ENCODE peak calls at places on chromosomes 4 and X, in seven cellular contexts. Z is sciatic nerve, V is cardiac fibroblast, W is T-helper 2 cell, E is endothelial cell, L is islet precursor cell, X is mucosa of gallbladder. Q is an unnamed sample.

GRCh38 chrX:37997096-37997495 is 9.3 kb upstream of the SYTL5 start:
- DNase-seq in E (no peak), V (no peak), W (no peak), Z (no peak), L (no peak), X (no peak), Q (no peak)

GRCh38 chr4:182085051-182085480 is 158.1 kb upstream of the TENM3 start:
- DNase-seq in E (no peak), V (no peak), Z (no peak), W (no peak), L (peak; percentile 76), X (no peak), Q (no peak)

GRCh38 chrX:5650904-5651303 is 577.8 kb downstream of the NLGN4X start:
- DNase-seq in Z (no peak), L (no peak), W (no peak), E (no peak), X (no peak), V (no peak), Q (no peak)

GRCh38 chr4:7156273-7157139 is 35.8 kb upstream of the SORCS2 start:
- DNase-seq in Z (peak; percentile 68), V (peak; percentile 56), W (no peak), E (peak; percentile 40), L (peak; percentile 78), X (no peak), Q (peak; percentile 36)

GRCh38 chrX:17403231-17403691 is 28.3 kb downstream of the NHS start:
- DNase-seq in E (no peak), W (no peak), L (no peak), X (peak; percentile 27), V (no peak), Z (no peak), Q (no peak)

GRCh38 chr4:37594095-37594494 is 92.1 kb downstream of the RELL1 start:
- DNase-seq in X (no peak), L (no peak), Z (no peak), E (no peak), V (no peak), W (no peak), Q (no peak)

GRCh38 chrX:15947648-15948317 is 93.2 kb upstream of the AP1S2 start:
- DNase-seq in X (no peak), V (peak; percentile 57), W (no peak), E (peak; percentile 17), Z (no peak), L (peak; percentile 94), Q (no peak)

GRCh38 chr4:24544208-24544607 is 40.1 kb downstream of the DHX15 start:
- DNase-seq in V (no peak), L (no peak), W (peak; percentile 22), E (no peak), X (no peak), Z (no peak), Q (no peak)

GRCh38 chr4:139020384-139020783 is 4.8 kb downstream of the NOCT start:
- DNase-seq in L (peak; percentile 58), Z (no peak), X (no peak), E (no peak), W (no peak), V (no peak), Q (no peak)

GRCh38 chr4:25949166-25949748 is 35.2 kb downstream of the SMIM20 start:
- DNase-seq in Z (no peak), X (no peak), E (no peak), W (peak; percentile 27), V (no peak), L (no peak), Q (peak; percentile 59)

GRCh38 chr4:89111833-89112563 is 665 bp downstream of the TIGD2 start:
- DNase-seq in X (peak; percentile 36), W (no peak), L (peak; percentile 82), V (peak; percentile 95), Z (no peak), E (peak; percentile 9), Q (no peak)

GRCh38 chrX:73758253-73758652 is 195.3 kb downstream of the CHIC1 start:
- DNase-seq in X (no peak), W (no peak), Z (no peak), V (no peak), E (no peak), L (no peak), Q (no peak)

GRCh38 chr4:156303708-156304107 is 350.0 kb upstream of the CTSO start:
- DNase-seq in E (no peak), X (no peak), W (no peak), L (no peak), Z (no peak), V (no peak), Q (no peak)

GRCh38 chr4:2924765-2925301 is 38.4 kb downstream of the NOP14 start:
- DNase-seq in Z (no peak), E (no peak), V (no peak), X (no peak), L (no peak), W (no peak), Q (peak; percentile 47)

GRCh38 chr4:113141901-113142346 is 92.5 kb downstream of the ANK2 start:
- DNase-seq in V (peak; percentile 71), E (no peak), Z (no peak), W (no peak), L (peak; percentile 57), X (no peak), Q (no peak)

GRCh38 chr4:144778364-144778763 is 132.4 kb downstream of the HHIP start:
- DNase-seq in E (no peak), X (no peak), W (no peak), L (no peak), V (no peak), Z (no peak), Q (no peak)

GRCh38 chrX:1945879-1946278 is 331.0 kb downstream of the ASMT start:
- DNase-seq in E (no peak), V (no peak), L (no peak), Z (no peak), X (no peak), W (no peak), Q (no peak)

GRCh38 chrX:120251471-120252011 is 929 bp downstream of the ZBTB33 start:
- DNase-seq in E (peak; percentile 8), X (no peak), L (no peak), Z (peak; percentile 57), V (peak; percentile 33), W (peak; percentile 40), Q (no peak)

GRCh38 chrX:51148848-51149247 is 183.8 kb upstream of the NUDT10 start:
- DNase-seq in W (no peak), E (peak; percentile 14), L (peak; percentile 75), Z (no peak), X (no peak), V (peak; percentile 2), Q (no peak)

GRCh38 chrX:133709486-133709885 is 275.9 kb downstream of the GPC3 start:
- DNase-seq in V (no peak), Z (no peak), E (no peak), W (no peak), L (no peak), X (no peak), Q (no peak)

GRCh38 chrX:118370921-118371624 is 25.2 kb downstream of the WDR44 start:
- DNase-seq in Z (no peak), E (no peak), L (no peak), X (no peak), W (no peak), V (peak; percentile 55), Q (no peak)

GRCh38 chrX:22634081-22634480 is 361.4 kb downstream of the CBLL2 start:
- DNase-seq in E (no peak), X (no peak), W (no peak), L (no peak), V (peak; percentile 65), Z (no peak), Q (no peak)

GRCh38 chr4:89134775-89135319 is 23.5 kb downstream of the TIGD2 start:
- DNase-seq in E (no peak), W (no peak), V (peak; percentile 92), Z (no peak), L (no peak), X (no peak), Q (no peak)

GRCh38 chr4:182564966-182565365 is 321.8 kb downstream of the TENM3 start:
- DNase-seq in Z (no peak), L (no peak), X (no peak), W (no peak), V (no peak), E (no peak), Q (no peak)

GRCh38 chrX:147900349-147900748 is 11.4 kb upstream of the FMR1 start:
- DNase-seq in V (no peak), X (no peak), W (no peak), Z (no peak), E (no peak), L (no peak), Q (no peak)

GRCh38 chr4:139552506-139552905 is 3.5 kb downstream of the SETD7 start:
- DNase-seq in V (peak; percentile 34), W (no peak), Z (no peak), L (no peak), E (no peak), X (no peak), Q (no peak)

GRCh38 chr4:2075987-2076907 is 17.1 kb downstream of the NAT8L start:
- DNase-seq in W (no peak), L (peak; percentile 46), X (no peak), V (no peak), Z (peak; percentile 43), E (peak; percentile 2), Q (no peak)

GRCh38 chr4:180913750-180914149 is 1329.5 kb upstream of the TENM3 start:
- DNase-seq in W (no peak), Z (no peak), L (no peak), E (no peak), X (no peak), V (no peak), Q (no peak)

GRCh38 chrX:136310411-136310810 is 9.6 kb downstream of the ADGRG4 start:
- DNase-seq in Z (no peak), X (no peak), E (no peak), W (no peak), L (peak; percentile 71), V (no peak), Q (no peak)

GRCh38 chr4:41145571-41146078 is 68.7 kb downstream of the APBB2 start:
- DNase-seq in V (peak; percentile 39), Z (no peak), L (peak; percentile 78), E (no peak), X (no peak), W (no peak), Q (no peak)

GRCh38 chr4:124712417-124713212 is at the start of gene ANKRD50:
- DNase-seq in L (peak; percentile 98), V (peak; percentile 98), W (peak; percentile 77), Z (peak; percentile 93), X (peak; percentile 88), E (peak; percentile 93), Q (peak; percentile 92)

GRCh38 chrX:17944833-17945497 is 83.9 kb upstream of the RAI2 start:
- DNase-seq in W (peak; percentile 1), X (no peak), Z (no peak), L (no peak), V (no peak), E (peak; percentile 7), Q (no peak)

GRCh38 chrX:43456056-43456455 is 200.0 kb upstream of the MAOA start:
- DNase-seq in X (no peak), E (no peak), Z (no peak), W (no peak), L (no peak), V (no peak), Q (no peak)

Q was measured in right lobe of liver.